ENCODE peak calls at places on chromosomes 13 and 19, in six cellular contexts. S, H, T, N, E and A are unnamed samples.

GRCh38 chr13:25756916-25757315 is 294.9 kb downstream of the SHISA2 start:
- DNase-seq in E (no peak), H (no peak), T (peak; percentile 23), S (no peak), N (no peak), A (no peak)

GRCh38 chr13:31380728-31381127 is 181.0 kb downstream of the B3GLCT start:
- DNase-seq in S (no peak), T (peak; percentile 19), E (no peak), N (no peak), H (no peak), A (no peak)

GRCh38 chr19:39144487-39145071 is 19.0 kb downstream of the PAK4 start:
- DNase-seq in E (no peak), S (no peak), T (no peak), N (no peak), H (no peak), A (no peak)

GRCh38 chr19:1063030-1063908 is 3.7 kb upstream of the ARHGAP45 start:
- DNase-seq in N (no peak), H (peak; percentile 56), E (no peak), S (no peak), T (no peak), A (no peak)

GRCh38 chr13:98575009-98575866 is 1.7 kb downstream of the STK24 start:
- DNase-seq in E (no peak), H (no peak), N (no peak), S (no peak), T (no peak), A (peak; percentile 60)

GRCh38 chr19:40598121-40598917 is 2.9 kb upstream of the LTBP4 start:
- DNase-seq in S (peak; percentile 91), E (peak; percentile 76), N (peak; percentile 79), T (peak; percentile 92), H (peak; percentile 86), A (no peak)

GRCh38 chr13:85806553-85807175 is 7.4 kb upstream of the SLITRK6 start:
- DNase-seq in N (no peak), H (no peak), S (peak; percentile 43), E (peak; percentile 53), T (peak; percentile 72), A (no peak)

GRCh38 chr13:44815507-44816074 is 173.7 kb downstream of the NUFIP1 start:
- DNase-seq in N (no peak), T (peak; percentile 18), E (peak; percentile 90), H (no peak), S (peak; percentile 94), A (peak; percentile 98)

GRCh38 chr13:65841156-65841555 is 1389.0 kb downstream of the PCDH9 start:
- DNase-seq in H (no peak), N (no peak), S (no peak), T (no peak), E (no peak), A (no peak)